ENCODE peak calls at places on chromosome 18, in nine cellular contexts. One of them, this sample, is unnamed.
A peak's percentile ranks its signal among the peaks of the same experiment; 100 is the strongest.

GRCh38 chr18:70036771-70037452 is 89.2 kb upstream of the CD226 start:
- DNase-seq in stomach: no peak
- DNase-seq in heart left ventricle: no peak
- DNase-seq in tibial nerve: no peak
- DNase-seq in suprapubic skin: no peak
- DNase-seq in adrenal gland: no peak
- DNase-seq in sigmoid colon: no peak
- DNase-seq in ovary: no peak
- DNase-seq in body of pancreas: no peak
- DNase-seq in this sample: no peak

GRCh38 chr18:15165048-15165447 is 417.1 kb downstream of the ANKRD30B start:
- DNase-seq in heart left ventricle: no peak
- DNase-seq in tibial nerve: no peak
- DNase-seq in sigmoid colon: no peak
- DNase-seq in adrenal gland: no peak
- DNase-seq in body of pancreas: no peak
- DNase-seq in suprapubic skin: no peak
- DNase-seq in stomach: no peak
- DNase-seq in ovary: no peak
- DNase-seq in this sample: no peak

GRCh38 chr18:74215863-74216262 is 67.5 kb downstream of the TIMM21 start:
- DNase-seq in heart left ventricle: no peak
- DNase-seq in sigmoid colon: no peak
- DNase-seq in tibial nerve: no peak
- DNase-seq in suprapubic skin: no peak
- DNase-seq in body of pancreas: no peak
- DNase-seq in adrenal gland: no peak
- DNase-seq in ovary: no peak
- DNase-seq in stomach: no peak
- DNase-seq in this sample: no peak

GRCh38 chr18:22283397-22283796 is 114.0 kb downstream of the GATA6 start:
- DNase-seq in adrenal gland: no peak
- DNase-seq in sigmoid colon: no peak
- DNase-seq in suprapubic skin: no peak
- DNase-seq in tibial nerve: no peak
- DNase-seq in body of pancreas: no peak
- DNase-seq in ovary: no peak
- DNase-seq in heart left ventricle: no peak
- DNase-seq in stomach: no peak
- DNase-seq in this sample: no peak

GRCh38 chr18:28961669-28962228 is 784.8 kb upstream of the CDH2 start:
- DNase-seq in adrenal gland: no peak
- DNase-seq in heart left ventricle: no peak
- DNase-seq in sigmoid colon: no peak
- DNase-seq in body of pancreas: no peak
- DNase-seq in suprapubic skin: no peak
- DNase-seq in ovary: no peak
- DNase-seq in tibial nerve: no peak
- DNase-seq in stomach: no peak
- DNase-seq in this sample: no peak

GRCh38 chr18:32300914-32301313 is 111.1 kb downstream of the MEP1B start:
- DNase-seq in stomach: no peak
- DNase-seq in suprapubic skin: no peak
- DNase-seq in heart left ventricle: no peak
- DNase-seq in ovary: no peak
- DNase-seq in adrenal gland: no peak
- DNase-seq in sigmoid colon: no peak
- DNase-seq in tibial nerve: no peak
- DNase-seq in body of pancreas: no peak
- DNase-seq in this sample: no peak

GRCh38 chr18:939167-939566 is 34.5 kb downstream of the ADCYAP1 start:
- DNase-seq in stomach: no peak
- DNase-seq in adrenal gland: no peak
- DNase-seq in ovary: no peak
- DNase-seq in heart left ventricle: no peak
- DNase-seq in tibial nerve: no peak
- DNase-seq in suprapubic skin: no peak
- DNase-seq in sigmoid colon: no peak
- DNase-seq in body of pancreas: no peak
- DNase-seq in this sample: no peak

GRCh38 chr18:3920832-3921231 is 470.9 kb downstream of the TGIF1 start:
- DNase-seq in suprapubic skin: no peak
- DNase-seq in body of pancreas: no peak
- DNase-seq in tibial nerve: no peak
- DNase-seq in stomach: no peak
- DNase-seq in sigmoid colon: no peak
- DNase-seq in adrenal gland: no peak
- DNase-seq in ovary: no peak
- DNase-seq in heart left ventricle: no peak
- DNase-seq in this sample: no peak

GRCh38 chr18:68660355-68661183 is 54.3 kb downstream of the TMX3 start:
- DNase-seq in sigmoid colon: no peak
- DNase-seq in heart left ventricle: no peak
- DNase-seq in adrenal gland: no peak
- DNase-seq in ovary: no peak
- DNase-seq in body of pancreas: no peak
- DNase-seq in stomach: no peak
- DNase-seq in tibial nerve: no peak
- DNase-seq in suprapubic skin: no peak
- DNase-seq in this sample: no peak

GRCh38 chr18:74370163-74370562 is 54.5 kb downstream of the C18orf63 start:
- DNase-seq in body of pancreas: no peak
- DNase-seq in adrenal gland: no peak
- DNase-seq in stomach: no peak
- DNase-seq in tibial nerve: no peak
- DNase-seq in suprapubic skin: no peak
- DNase-seq in ovary: no peak
- DNase-seq in heart left ventricle: no peak
- DNase-seq in sigmoid colon: no peak
- DNase-seq in this sample: no peak

GRCh38 chr18:55136258-55136657 is 177.0 kb upstream of the CCDC68 start:
- DNase-seq in adrenal gland: no peak
- DNase-seq in stomach: no peak
- DNase-seq in sigmoid colon: no peak
- DNase-seq in tibial nerve: no peak
- DNase-seq in body of pancreas: no peak
- DNase-seq in ovary: no peak
- DNase-seq in suprapubic skin: no peak
- DNase-seq in heart left ventricle: no peak
- DNase-seq in this sample: no peak

GRCh38 chr18:55136864-55137263 is 177.6 kb upstream of the CCDC68 start:
- DNase-seq in body of pancreas: no peak
- DNase-seq in adrenal gland: no peak
- DNase-seq in sigmoid colon: no peak
- DNase-seq in tibial nerve: no peak
- DNase-seq in ovary: no peak
- DNase-seq in heart left ventricle: no peak
- DNase-seq in stomach: no peak
- DNase-seq in suprapubic skin: no peak
- DNase-seq in this sample: no peak

GRCh38 chr18:55138401-55138800 is 179.1 kb upstream of the CCDC68 start:
- DNase-seq in sigmoid colon: no peak
- DNase-seq in tibial nerve: no peak
- DNase-seq in adrenal gland: no peak
- DNase-seq in body of pancreas: no peak
- DNase-seq in suprapubic skin: no peak
- DNase-seq in ovary: no peak
- DNase-seq in stomach: no peak
- DNase-seq in heart left ventricle: no peak
- DNase-seq in this sample: no peak

GRCh38 chr18:55139307-55139706 is 180.0 kb upstream of the CCDC68 start:
- DNase-seq in sigmoid colon: no peak
- DNase-seq in adrenal gland: no peak
- DNase-seq in stomach: no peak
- DNase-seq in body of pancreas: no peak
- DNase-seq in heart left ventricle: no peak
- DNase-seq in ovary: no peak
- DNase-seq in tibial nerve: no peak
- DNase-seq in suprapubic skin: no peak
- DNase-seq in this sample: no peak

GRCh38 chr18:55137602-55138001 is 178.3 kb upstream of the CCDC68 start:
- DNase-seq in ovary: no peak
- DNase-seq in tibial nerve: no peak
- DNase-seq in body of pancreas: no peak
- DNase-seq in suprapubic skin: no peak
- DNase-seq in stomach: no peak
- DNase-seq in sigmoid colon: no peak
- DNase-seq in adrenal gland: no peak
- DNase-seq in heart left ventricle: no peak
- DNase-seq in this sample: no peak
- TF ChIP-seq CTCF in ovary: no peak
- TF ChIP-seq CTCF in tibial nerve: no peak
- TF ChIP-seq CTCF in body of pancreas: no peak
- TF ChIP-seq CTCF in suprapubic skin: no peak
- TF ChIP-seq CTCF in stomach: no peak
- TF ChIP-seq CTCF in sigmoid colon: no peak
- TF ChIP-seq CTCF in adrenal gland: no peak
- TF ChIP-seq CTCF in heart left ventricle: no peak
- TF ChIP-seq CTCF in this sample: no peak

DNA sequence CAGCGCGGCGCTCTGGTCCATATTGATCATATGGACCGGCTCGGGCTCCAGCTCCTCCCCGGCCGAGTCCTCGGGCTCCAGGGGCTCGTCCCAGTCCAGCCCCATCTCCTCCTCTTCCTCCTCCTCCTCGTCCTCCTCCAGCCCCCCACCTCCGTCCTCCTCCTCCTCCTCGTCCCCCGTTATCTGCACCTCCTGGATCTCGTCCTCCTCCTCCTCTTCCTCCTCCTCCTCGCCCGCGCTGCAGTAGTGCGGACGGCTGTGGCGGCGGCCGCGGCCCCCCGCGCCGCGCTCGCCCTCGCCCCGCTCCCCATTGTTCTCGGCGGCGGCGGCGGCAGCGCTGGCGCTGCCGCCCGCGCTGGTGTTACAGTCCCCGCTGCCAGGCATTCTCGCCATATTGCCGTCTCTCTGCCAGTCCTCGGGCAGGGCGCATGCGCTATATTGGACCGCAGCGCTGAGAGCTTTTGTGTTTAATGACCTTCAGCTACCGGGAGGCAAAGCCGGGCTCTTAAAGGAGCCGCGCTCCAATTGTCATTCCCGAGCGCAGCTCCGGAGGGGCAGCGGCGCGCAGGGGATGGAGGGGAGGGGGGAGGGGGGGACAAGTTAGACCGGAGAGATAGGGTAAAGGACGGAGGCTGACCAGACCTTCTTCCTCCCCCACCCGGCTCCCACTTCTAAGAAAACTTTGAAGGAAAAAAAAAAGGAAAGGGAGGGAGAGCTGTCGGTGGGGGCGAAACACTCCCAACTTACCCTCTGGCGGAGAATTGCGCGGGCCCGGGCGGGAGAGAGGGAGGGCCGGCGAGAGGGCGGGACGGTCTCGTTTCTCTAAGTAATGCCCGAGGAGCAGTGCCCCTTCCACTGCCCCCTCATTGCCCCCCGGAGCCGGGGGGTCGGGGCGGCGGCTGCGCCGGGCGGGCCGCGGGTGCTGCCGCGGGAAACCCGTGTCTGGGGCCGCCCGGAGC is at the start of gene KCTD1:
- DNase-seq in heart left ventricle: peak; percentile 83
- DNase-seq in sigmoid colon: peak; percentile 86
- DNase-seq in stomach: peak; percentile 83
- DNase-seq in body of pancreas: peak; percentile 87
- DNase-seq in suprapubic skin: peak; percentile 84
- DNase-seq in ovary: peak; percentile 78
- DNase-seq in tibial nerve: peak; percentile 40
- DNase-seq in adrenal gland: peak; percentile 86
- DNase-seq in this sample: peak; percentile 87
- TF ChIP-seq POLR2A in heart left ventricle: no peak
- TF ChIP-seq POLR2A in sigmoid colon: no peak
- TF ChIP-seq POLR2A in stomach: no peak
- TF ChIP-seq POLR2A in body of pancreas: no peak
- TF ChIP-seq POLR2A in suprapubic skin: no peak
- TF ChIP-seq POLR2A in ovary: no peak
- TF ChIP-seq POLR2A in tibial nerve: no peak
- TF ChIP-seq POLR2A in adrenal gland: no peak
- TF ChIP-seq POLR2A in this sample: no peak

DNA sequence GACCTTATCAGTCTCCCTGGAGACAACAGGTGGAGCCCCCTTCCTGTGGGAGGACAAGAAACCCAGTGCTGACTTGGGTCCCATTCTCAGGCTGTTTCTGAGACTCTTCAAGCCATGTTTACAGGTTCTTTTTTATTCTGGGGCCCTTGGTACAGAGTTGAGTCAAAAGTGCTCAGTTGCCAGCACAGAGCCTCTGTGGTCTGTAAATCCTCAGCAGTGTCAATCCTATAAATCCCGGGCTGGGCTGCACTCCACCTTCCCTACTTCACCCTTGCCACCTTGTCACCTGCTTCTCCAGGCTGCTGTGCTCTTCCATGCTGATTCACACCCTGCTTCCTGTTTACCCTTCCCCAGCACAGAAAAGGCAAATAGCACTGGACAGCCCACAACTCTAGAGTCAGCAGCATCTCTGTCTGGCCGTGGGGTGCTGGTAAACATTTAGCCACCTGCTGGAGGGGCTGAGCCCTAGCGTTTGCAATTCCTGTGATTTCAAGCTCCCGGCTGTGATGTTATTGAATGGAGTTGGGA is 74.7 kb downstream of the TNFRSF11A start:
- DNase-seq in ovary: no peak
- DNase-seq in adrenal gland: no peak
- DNase-seq in suprapubic skin: no peak
- DNase-seq in body of pancreas: no peak
- DNase-seq in sigmoid colon: no peak
- DNase-seq in heart left ventricle: no peak
- DNase-seq in stomach: no peak
- DNase-seq in tibial nerve: no peak
- DNase-seq in this sample: no peak
- TF ChIP-seq CTCF in ovary: no peak
- TF ChIP-seq CTCF in adrenal gland: no peak
- TF ChIP-seq CTCF in suprapubic skin: no peak
- TF ChIP-seq CTCF in body of pancreas: no peak
- TF ChIP-seq CTCF in sigmoid colon: no peak
- TF ChIP-seq CTCF in heart left ventricle: no peak
- TF ChIP-seq CTCF in stomach: no peak
- TF ChIP-seq CTCF in tibial nerve: no peak
- TF ChIP-seq CTCF in this sample: no peak

DNA sequence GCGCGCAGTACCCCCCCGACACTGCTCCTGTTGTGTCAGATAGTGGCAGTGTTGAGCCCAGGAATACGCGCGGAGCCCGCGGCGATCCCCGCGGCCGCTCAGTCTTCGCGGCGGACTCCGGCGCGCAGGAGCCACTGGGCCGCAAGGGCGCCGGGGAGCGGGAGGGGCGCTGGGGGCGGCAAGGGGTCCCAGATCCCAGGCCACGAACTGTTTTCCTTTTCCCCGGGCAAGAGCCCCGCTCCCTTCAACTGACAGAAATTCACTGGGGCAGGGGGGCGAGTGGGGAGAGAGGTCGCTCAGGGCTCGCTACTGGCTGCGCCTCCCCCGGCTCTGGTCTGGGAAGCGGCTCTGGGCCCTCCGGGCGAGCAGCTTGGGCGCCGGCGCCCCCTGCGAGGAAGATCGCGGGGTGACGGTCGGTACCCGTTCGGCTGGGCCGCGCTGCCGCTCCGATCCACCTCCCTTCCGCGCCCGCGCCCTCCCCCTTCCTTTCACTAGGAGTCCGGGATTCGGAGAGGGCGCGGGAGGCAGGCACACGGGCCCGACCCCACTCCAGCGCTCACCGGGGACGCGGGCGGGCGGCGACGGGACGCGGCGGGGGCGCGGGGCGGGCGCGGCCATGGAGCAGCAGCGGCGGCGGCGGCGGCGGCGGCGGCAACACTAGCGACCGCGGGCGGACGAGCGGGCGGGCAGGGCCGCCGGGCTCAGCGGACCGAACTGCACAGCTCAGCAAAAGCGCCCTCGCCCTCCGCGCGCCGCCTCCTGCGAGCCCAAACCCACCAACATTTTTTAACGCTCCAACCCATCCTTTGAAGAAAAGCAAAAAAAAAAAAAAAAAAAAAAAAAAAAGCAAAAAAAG is 1.4 kb upstream of the SETBP1 start:
- DNase-seq in body of pancreas: peak; percentile 92
- DNase-seq in sigmoid colon: peak; percentile 94
- DNase-seq in tibial nerve: peak; percentile 76
- DNase-seq in adrenal gland: peak; percentile 80
- DNase-seq in heart left ventricle: peak; percentile 91
- DNase-seq in ovary: peak; percentile 83
- DNase-seq in suprapubic skin: peak; percentile 85
- DNase-seq in stomach: peak; percentile 88
- DNase-seq in this sample: peak; percentile 95
- TF ChIP-seq POLR2A in body of pancreas: peak; percentile 77
- TF ChIP-seq POLR2A in sigmoid colon: peak; percentile 79
- TF ChIP-seq POLR2A in tibial nerve: peak; percentile 28
- TF ChIP-seq POLR2A in adrenal gland: no peak
- TF ChIP-seq POLR2A in heart left ventricle: no peak
- TF ChIP-seq POLR2A in ovary: peak; percentile 79
- TF ChIP-seq POLR2A in suprapubic skin: peak; percentile 70
- TF ChIP-seq POLR2A in stomach: no peak
- TF ChIP-seq POLR2A in this sample: no peak

This sample was measured in spleen.